ENCODE peak calls at places on chromosomes 1 and 21, in nine cellular contexts. E is activated CD4-positive, alpha-beta T cell treated with anti-CD3 and anti-CD28 coated beads, Interleukin-2, amount 50 U/mL, for 48 hours; G is HL-60; Z is Caki2; W is GM19239; O is T-cell; D is stimulated activated CD4-positive, alpha-beta T cell treated with anti-CD3 and anti-CD28 coated beads, Interleukin-15, amount 100 ng/mL, for 1 hour; V is RWPE1; S is stimulated activated CD8-positive, alpha-beta memory T cell treated with anti-CD3 and anti-CD28 coated beads, Interleukin-7, amount 100 ng/mL, for 4 hours. I is an unnamed sample.
A peak's percentile ranks its signal among the peaks of the same experiment; 100 is the strongest.

GRCh38 chr1:53588053-53588779 is 129.0 kb downstream of the DMRTB1 start:
- DNase-seq in E (no peak), G (no peak), Z (no peak), W (no peak), O (no peak), D (no peak), V (no peak), S (no peak), I (no peak)

GRCh38 chr1:18149113-18149641 is 41.6 kb downstream of the IGSF21 start:
- DNase-seq in E (no peak), G (no peak), Z (peak; percentile 95), W (no peak), O (no peak), D (no peak), V (peak; percentile 15), S (no peak), I (no peak)

GRCh38 chr1:223831755-223832636 is 13.8 kb downstream of the TP53BP2 start:
- DNase-seq in E (no peak), G (peak; percentile 65), Z (peak; percentile 72), W (no peak), O (no peak), D (no peak), V (peak; percentile 40), S (no peak), I (no peak)

GRCh38 chr1:11056504-11056903 is 3.3 kb downstream of the SRM start:
- DNase-seq in E (no peak), G (no peak), Z (no peak), W (no peak), O (no peak), D (no peak), V (no peak), S (no peak), I (no peak)

GRCh38 chr1:224922404-224923164 is 6.9 kb upstream of the DNAH14 start:
- DNase-seq in E (no peak), G (no peak), Z (peak; percentile 40), W (peak; percentile 28), O (no peak), D (no peak), V (peak; percentile 65), S (no peak), I (no peak)

GRCh38 chr1:38014724-38015424 is 2.3 kb downstream of the UTP11 start:
- DNase-seq in E (no peak), G (no peak), Z (no peak), W (no peak), O (no peak), D (no peak), V (no peak), S (no peak), I (no peak)

GRCh38 chr21:41477641-41478318 is 30.2 kb downstream of the TMPRSS2 start:
- DNase-seq in E (no peak), G (no peak), Z (no peak), W (no peak), O (no peak), D (no peak), V (no peak), S (no peak), I (peak; percentile 67)

GRCh38 chr1:180136311-180136967 is 18.2 kb upstream of the QSOX1 start:
- DNase-seq in E (no peak), G (no peak), Z (no peak), W (no peak), O (no peak), D (no peak), V (no peak), S (no peak), I (no peak)

GRCh38 chr1:5754817-5755551 is 237.2 kb downstream of the NPHP4 start:
- DNase-seq in E (no peak), G (no peak), Z (no peak), W (no peak), O (no peak), D (no peak), V (no peak), S (no peak), I (no peak)

GRCh38 chr1:218492840-218493239 is 147.7 kb downstream of the TGFB2 start:
- DNase-seq in E (no peak), G (no peak), Z (no peak), W (no peak), O (no peak), D (no peak), V (no peak), S (no peak), I (no peak)

GRCh38 chr1:31576201-31576669 is at the start of gene TINAGL1:
- DNase-seq in E (peak; percentile 7), G (no peak), Z (peak; percentile 86), W (no peak), O (no peak), D (no peak), V (peak; percentile 83), S (no peak), I (no peak)

GRCh38 chr1:224182057-224182865 is 779 bp upstream of the DEGS1 start:
- DNase-seq in E (peak; percentile 66), G (no peak), Z (no peak), W (peak; percentile 44), O (peak; percentile 49), D (peak; percentile 4), V (peak; percentile 26), S (no peak), I (no peak)

GRCh38 chr21:36035381-36035791 is 24.9 kb downstream of the SETD4 start:
- DNase-seq in E (no peak), G (no peak), Z (peak; percentile 55), W (no peak), O (no peak), D (no peak), V (no peak), S (no peak), I (no peak)

GRCh38 chr1:197178998-197179397 is 32.5 kb upstream of the ASPM start:
- DNase-seq in E (no peak), G (no peak), Z (peak; percentile 90), W (no peak), O (no peak), D (no peak), V (no peak), S (no peak), I (no peak)

GRCh38 chr1:157499516-157499915 is 52.8 kb downstream of the FCRL5 start:
- DNase-seq in E (no peak), G (no peak), Z (no peak), W (no peak), O (no peak), D (no peak), V (no peak), S (no peak), I (no peak)

GRCh38 chr1:20709868-20710267 is 7.9 kb downstream of the KIF17 start:
- DNase-seq in E (no peak), G (no peak), Z (no peak), W (no peak), O (no peak), D (no peak), V (no peak), S (no peak), I (no peak)

GRCh38 chr1:161887724-161888287 is 121.7 kb downstream of the ATF6 start:
- DNase-seq in E (no peak), G (no peak), Z (no peak), W (no peak), O (no peak), D (no peak), V (no peak), S (no peak), I (no peak)

GRCh38 chr1:165884009-165884689 is 56.7 kb downstream of the UCK2 start:
- DNase-seq in E (no peak), G (no peak), Z (no peak), W (no peak), O (no peak), D (no peak), V (no peak), S (no peak), I (no peak)

GRCh38 chr21:15759469-15759868 is 29.7 kb downstream of the USP25 start:
- DNase-seq in E (no peak), G (no peak), Z (no peak), W (no peak), O (no peak), D (no peak), V (no peak), S (no peak), I (no peak)

GRCh38 chr1:7552402-7552801 is 218.7 kb upstream of the VAMP3 start:
- DNase-seq in E (no peak), G (no peak), Z (peak; percentile 91), W (no peak), O (no peak), D (no peak), V (no peak), S (no peak), I (no peak)

I was measured in head of caudate nucleus.